ENCODE peak calls at places on chromosomes 7 and 10, in ten cellular contexts. L, W, J, Q, X, G, M, Z, K and I are unnamed samples.

GRCh38 chr10:84818956-84819355 is 490.6 kb downstream of the CCSER2 start:
- DNase-seq in J (no peak), G (no peak), L (no peak), W (no peak), Z (no peak), X (no peak), M (no peak), K (peak), Q (no peak), I (no peak)

GRCh38 chr10:26982058-26982457 is 118.2 kb downstream of the ANKRD26 start:
- DNase-seq in W (no peak), L (no peak), X (no peak), M (no peak), J (no peak), Q (no peak), G (no peak), Z (no peak), K (no peak), I (no peak)

GRCh38 chr10:123559066-123559822 is 106.9 kb upstream of the GPR26 start:
- DNase-seq in J (peak), X (peak), M (peak), Z (peak), W (peak), G (peak), L (peak), K (peak), Q (peak), I (peak)

GRCh38 chr7:148242271-148242801 is 348.2 kb upstream of the C7orf33 start:
- DNase-seq in Q (no peak), K (peak), L (no peak), G (peak), X (peak), W (peak), Z (peak), M (no peak), J (peak), I (no peak)

GRCh38 chr10:95426482-95426881 is 134.7 kb downstream of the SORBS1 start:
- DNase-seq in W (no peak), K (no peak), Q (no peak), M (no peak), Z (no peak), L (no peak), X (no peak), G (no peak), J (no peak), I (no peak)

GRCh38 chr7:149885191-149886017 is 11.6 kb downstream of the ATP6V0E2 start:
- DNase-seq in G (peak), X (no peak), Z (no peak), J (peak), K (no peak), W (no peak), L (no peak), M (peak), Q (no peak), I (no peak)

GRCh38 chr10:43313901-43314300 is 47.0 kb upstream of the RASGEF1A start:
- DNase-seq in K (no peak), Q (no peak), Z (no peak), L (no peak), X (no peak), J (no peak), G (no peak), W (no peak), M (no peak), I (no peak)

GRCh38 chr7:43834463-43835251 is 34.7 kb downstream of the MRPS24 start:
- DNase-seq in M (no peak), K (no peak), J (no peak), Z (no peak), L (no peak), W (peak), G (no peak), Q (no peak), X (no peak), I (no peak)

GRCh38 chr10:33571616-33572015 is 237.1 kb upstream of the NRP1 start:
- DNase-seq in X (peak), W (peak), G (no peak), Z (no peak), Q (no peak), J (no peak), M (no peak), L (no peak), K (no peak), I (no peak)

GRCh38 chr7:149171894-149172533 is 23.3 kb upstream of the ZNF282 start:
- DNase-seq in K (no peak), Q (no peak), M (no peak), L (no peak), Z (no peak), W (peak), G (no peak), X (peak), J (no peak), I (no peak)

GRCh38 chr7:44327981-44328380 is 2.6 kb upstream of the CAMK2B start:
- DNase-seq in K (no peak), X (no peak), M (no peak), Z (no peak), J (no peak), G (no peak), Q (no peak), L (no peak), W (no peak), I (no peak)

GRCh38 chr10:61662794-61663259 is at the start of gene CABCOCO1:
- DNase-seq in J (peak), Z (peak), G (peak), M (no peak), Q (no peak), L (peak), W (peak), X (peak), K (peak), I (no peak)

GRCh38 chr10:96233959-96234358 is 37.4 kb downstream of the BLNK start:
- DNase-seq in M (no peak), Q (no peak), K (no peak), G (no peak), J (no peak), W (no peak), Z (no peak), X (no peak), L (no peak), I (no peak)

GRCh38 chr10:1057106-1057657 is 997 bp downstream of the WDR37 start:
- DNase-seq in Q (no peak), G (peak), J (no peak), W (peak), X (no peak), Z (no peak), L (no peak), M (no peak), K (no peak), I (no peak)

GRCh38 chr7:80182630-80183276 is 48.1 kb downstream of the GNAI1 start:
- DNase-seq in M (no peak), G (no peak), X (no peak), W (peak), Q (no peak), L (no peak), Z (no peak), J (no peak), K (no peak), I (peak)

GRCh38 chr10:59284111-59284975 is 78.0 kb downstream of the FAM13C start:
- DNase-seq in M (no peak), K (no peak), G (no peak), W (no peak), J (no peak), L (no peak), Q (no peak), Z (no peak), X (no peak), I (no peak)

GRCh38 chr7:137081694-137082093 is 213.2 kb downstream of the CHRM2 start:
- DNase-seq in L (no peak), Z (peak), M (no peak), W (peak), J (no peak), Q (no peak), K (no peak), X (no peak), G (no peak), I (peak)